ENCODE peak calls at places on chromosomes 2 and 18, in four cellular contexts. X, G, F and T are unnamed samples.

GRCh38 chr18:70005580-70005979 is 57.9 kb upstream of the CD226 start:
- DNase-seq in G (no peak), F (no peak), X (no peak), T (no peak)

GRCh38 chr18:24683965-24684364 is 223.5 kb downstream of the HRH4 start:
- DNase-seq in G (no peak), F (no peak), X (no peak), T (no peak)

GRCh38 chr2:191376981-191377629 is 131.9 kb downstream of the MYO1B start:
- DNase-seq in G (peak), X (no peak), F (peak), T (no peak)

GRCh38 chr2:174607989-174608865 is 10.6 kb upstream of the WIPF1 start:
- DNase-seq in G (no peak), X (no peak), F (no peak), T (no peak)

GRCh38 chr18:54388203-54389142 is 30.8 kb downstream of the C18orf54 start:
- DNase-seq in X (no peak), G (no peak), F (peak), T (no peak)

GRCh38 chr2:190791347-190791982 is 89.2 kb upstream of the GLS start:
- DNase-seq in F (peak), G (peak), X (no peak), T (no peak)

GRCh38 chr2:10733584-10733958 is 12.1 kb downstream of the ATP6V1C2 start:
- DNase-seq in F (peak), G (no peak), X (no peak), T (no peak)

GRCh38 chr2:188512456-188512855 is 220.8 kb downstream of the GULP1 start:
- DNase-seq in G (no peak), F (peak), X (no peak), T (no peak)

GRCh38 chr2:95023222-95023597 is 2.3 kb upstream of the MAL start:
- DNase-seq in F (no peak), X (peak), G (no peak), T (no peak)

GRCh38 chr18:12234451-12235190 is 19.5 kb upstream of the CIDEA start:
- DNase-seq in F (no peak), G (no peak), X (no peak), T (no peak)

GRCh38 chr2:159604159-159604558 is 12.2 kb downstream of the BAZ2B start:
- DNase-seq in G (no peak), F (no peak), X (no peak), T (no peak)

GRCh38 chr2:159608108-159608507 is 8.2 kb downstream of the BAZ2B start:
- DNase-seq in G (no peak), F (no peak), X (no peak), T (no peak)

GRCh38 chr2:159605441-159606178 is 10.7 kb downstream of the BAZ2B start:
- DNase-seq in F (no peak), X (no peak), G (no peak), T (no peak)

GRCh38 chr2:159608723-159609308 is 7.5 kb downstream of the BAZ2B start:
- DNase-seq in G (no peak), X (no peak), F (no peak), T (no peak)

DNA sequence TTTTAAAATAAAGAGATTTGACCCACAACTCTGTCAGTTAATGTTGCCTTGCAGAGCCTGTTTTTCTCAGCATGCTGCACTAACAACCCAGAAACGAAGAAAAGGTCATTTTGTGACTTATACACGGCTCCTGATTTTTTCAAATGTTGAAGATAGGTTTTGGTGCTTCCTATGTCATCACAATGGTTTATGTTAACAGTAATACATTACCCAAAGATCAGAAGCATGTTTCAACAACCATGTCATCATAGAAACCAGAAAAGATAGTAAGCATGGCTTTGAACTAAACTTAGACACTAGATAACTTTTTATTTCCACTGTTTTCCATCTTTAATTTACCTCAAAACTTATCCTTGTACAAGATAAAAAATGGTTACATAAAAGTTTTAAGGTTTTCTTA is 10.1 kb downstream of the BAZ2B start:
- DNase-seq in X (no peak), F (no peak), G (no peak), T (no peak)
- TF ChIP-seq CTCF in X (no peak), F (no peak), G (no peak), T (no peak)

GRCh38 chr2:85243101-85244072 is 84.4 kb downstream of the TGOLN2 start:
- DNase-seq in X (no peak), F (peak), G (peak), T (no peak)
- TF ChIP-seq CTCF in X (no peak), F (peak), G (peak), T (no peak)

GRCh38 chr2:241733391-241734207 is 831 bp upstream of the D2HGDH start:
- DNase-seq in F (no peak), G (no peak), X (no peak), T (no peak)

GRCh38 chr2:241729868-241730267 is 4.6 kb upstream of the D2HGDH start:
- DNase-seq in G (no peak), X (no peak), F (no peak), T (no peak)

GRCh38 chr2:241728000-241728399 is 6.4 kb upstream of the D2HGDH start:
- DNase-seq in F (no peak), G (no peak), X (no peak), T (no peak)

GRCh38 chr2:241728627-241729026 is 5.8 kb upstream of the D2HGDH start:
- DNase-seq in X (no peak), F (no peak), G (no peak), T (no peak)

DNA sequence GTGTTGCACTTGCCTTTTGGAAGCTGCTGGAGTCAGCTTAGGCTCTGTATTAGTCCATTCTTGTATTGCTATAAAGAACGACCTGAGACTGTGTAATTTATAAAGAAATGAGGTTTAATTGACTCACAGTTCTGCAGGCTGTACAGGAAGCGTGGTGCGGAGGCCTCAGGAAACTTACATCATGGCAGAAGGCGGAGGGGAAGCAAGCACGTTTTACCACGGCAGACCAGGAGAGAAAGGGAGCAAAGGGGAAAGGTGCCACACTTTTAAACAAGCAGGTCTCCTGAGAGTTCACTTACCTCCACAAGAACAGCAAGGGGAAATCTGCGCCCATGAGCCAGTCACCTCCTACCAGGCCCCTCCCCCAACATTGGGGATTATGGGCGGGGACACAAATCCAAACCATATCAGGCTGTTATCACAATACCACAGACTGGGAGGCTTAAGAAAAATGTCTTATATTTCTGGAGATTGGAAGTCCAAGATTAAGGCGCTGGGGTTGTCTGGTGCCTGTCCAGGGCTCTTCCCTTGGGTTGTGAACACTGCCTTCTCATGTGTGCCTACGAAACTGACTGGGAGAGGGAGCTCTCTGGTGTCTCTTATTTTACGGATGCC is 3.6 kb upstream of the D2HGDH start:
- DNase-seq in F (no peak), X (no peak), G (no peak), T (no peak)
- TF ChIP-seq CTCF in F (no peak), X (no peak), G (no peak), T (no peak)

GRCh38 chr2:127664895-127665225 is 10.5 kb downstream of the LIMS2 start:
- DNase-seq in F (no peak), G (no peak), X (no peak), T (no peak)
- TF ChIP-seq CTCF in F (no peak), G (no peak), X (no peak), T (no peak)

DNA sequence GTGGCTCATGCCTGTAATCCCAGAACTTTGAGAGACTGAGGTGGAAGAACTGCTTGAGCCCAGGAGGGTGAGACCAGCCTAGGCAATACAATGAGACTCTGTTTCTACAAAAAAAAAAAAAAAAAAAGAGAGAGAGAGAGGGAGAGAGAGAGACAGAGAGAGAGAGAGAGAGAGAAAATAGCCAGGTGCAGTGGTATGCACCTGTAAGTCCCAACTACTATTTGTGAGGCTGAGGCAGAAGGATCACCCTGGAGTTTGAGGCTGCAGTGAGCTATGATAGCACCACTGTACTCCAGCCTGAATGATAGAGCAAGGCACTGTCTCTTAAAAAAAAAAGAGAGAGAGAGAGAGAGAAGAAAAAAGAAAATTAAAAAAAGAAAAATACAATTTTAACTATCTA is 245.7 kb downstream of the CCDC178 start:
- DNase-seq in G (no peak), F (no peak), X (no peak), T (no peak)
- TF ChIP-seq CTCF in G (no peak), F (no peak), X (no peak), T (no peak)

DNA sequence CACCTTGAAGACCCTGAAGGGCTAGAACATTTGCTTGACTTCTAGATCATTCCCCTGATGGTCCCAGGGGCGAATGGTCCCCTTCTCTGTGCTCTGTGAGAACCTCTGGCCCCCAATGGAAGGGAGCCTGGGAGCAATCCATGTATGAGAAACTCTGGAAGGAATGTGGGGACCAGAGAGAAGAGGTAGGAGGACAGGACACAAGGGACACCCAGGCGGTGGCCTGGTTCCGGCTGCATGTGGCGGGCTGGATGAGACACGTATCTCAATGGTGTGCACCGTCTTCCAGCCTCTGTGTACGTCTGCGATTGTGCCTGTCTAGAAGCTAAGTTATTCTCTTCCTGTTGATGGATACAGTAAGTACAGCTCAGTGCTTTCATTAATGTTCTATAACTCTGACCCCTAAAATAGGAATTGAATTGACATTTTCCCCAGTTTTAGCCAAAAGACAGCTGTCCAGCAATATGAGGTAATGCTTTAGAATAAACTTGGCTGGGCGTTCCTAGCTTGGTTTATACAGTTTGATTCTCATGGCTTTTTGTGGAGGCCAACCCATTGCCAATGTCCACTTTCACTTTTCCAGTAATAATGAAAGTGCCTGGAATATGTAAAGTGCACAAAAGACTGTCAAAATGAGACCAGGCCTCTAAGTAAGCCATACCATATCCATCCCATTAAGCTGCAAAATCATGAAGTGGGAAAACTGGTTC is 30.1 kb upstream of the COPS8 start:
- DNase-seq in F (no peak), G (no peak), X (no peak), T (no peak)
- TF ChIP-seq CTCF in F (no peak), G (no peak), X (no peak), T (no peak)

GRCh38 chr2:46163031-46163430 is 134.2 kb upstream of the EPAS1 start:
- DNase-seq in G (no peak), F (no peak), X (no peak), T (no peak)

GRCh38 chr2:46163804-46164569 is 133.2 kb upstream of the EPAS1 start:
- DNase-seq in X (no peak), G (no peak), F (peak), T (no peak)

GRCh38 chr2:46162329-46162870 is 134.8 kb upstream of the EPAS1 start:
- DNase-seq in F (peak), X (no peak), G (no peak), T (no peak)

GRCh38 chr2:46165916-46166315 is 131.3 kb upstream of the EPAS1 start:
- DNase-seq in F (no peak), G (no peak), X (no peak), T (no peak)

DNA sequence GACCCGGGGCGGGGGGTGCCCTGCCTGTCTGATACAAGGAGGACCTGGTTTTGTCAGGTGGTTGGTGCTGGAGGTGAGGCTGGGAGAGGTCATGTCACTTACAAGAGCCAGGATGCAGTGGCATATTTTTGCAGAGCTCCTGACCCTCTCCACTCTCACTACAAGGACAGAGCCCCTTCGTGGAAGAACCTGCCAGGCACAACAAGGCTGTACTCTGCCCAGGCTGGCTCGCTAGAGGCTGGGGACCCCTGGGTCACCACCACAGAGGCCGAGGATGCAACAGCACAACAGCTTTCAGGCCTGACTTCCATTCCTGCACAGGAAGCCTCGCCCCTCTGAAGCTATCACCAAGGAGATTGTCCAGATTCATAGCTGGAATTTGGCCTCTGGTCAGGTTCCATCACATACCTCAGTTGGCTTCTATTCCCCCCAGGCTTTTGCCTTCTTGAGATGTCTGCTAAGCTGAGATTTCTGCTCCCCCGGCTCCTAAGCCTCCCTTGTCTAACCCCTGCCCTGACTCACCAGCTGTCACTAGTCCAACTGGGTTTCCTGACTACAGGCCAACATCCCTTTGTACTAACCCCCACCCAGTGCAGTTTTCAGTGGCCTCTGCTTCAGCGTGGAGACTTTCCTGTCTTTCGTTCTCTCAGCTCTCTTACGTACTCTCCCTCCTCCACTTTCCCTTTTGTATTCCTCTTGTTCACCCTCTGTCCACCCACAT is 132.5 kb upstream of the EPAS1 start:
- DNase-seq in X (no peak), F (peak), G (no peak), T (no peak)
- TF ChIP-seq CTCF in X (no peak), F (no peak), G (no peak), T (no peak)

GRCh38 chr2:228039752-228040534 is 141.5 kb downstream of the SPHKAP start:
- DNase-seq in F (peak), G (no peak), X (no peak), T (no peak)
- TF ChIP-seq CTCF in F (peak), G (peak), X (peak), T (no peak)